ENCODE peak calls at places on chromosome 13, in eight cellular contexts. T is breast epithelium, M is left ventricle myocardium inferior, O is Peyer's patch, J is IMR-90, R is pancreas, E is fibroblast of mammary gland, X is RWPE1. C is an unnamed sample.

GRCh38 chr13:41780736-41781708 is 179.9 kb downstream of the VWA8 start:
- DNase-seq in M (no peak), J (peak), T (no peak), X (no peak), E (peak), O (no peak), R (no peak), C (no peak)

GRCh38 chr13:33015275-33015674 is 948 bp upstream of the KL start:
- DNase-seq in J (no peak), E (no peak), X (no peak), R (no peak), M (no peak), O (no peak), T (no peak), C (no peak)

GRCh38 chr13:52463526-52463925 is 8.2 kb downstream of the CKAP2 start:
- DNase-seq in X (no peak), O (no peak), M (no peak), J (no peak), E (no peak), R (no peak), T (no peak), C (no peak)

GRCh38 chr13:64075543-64076271 is 2660.1 kb upstream of the PCDH20 start:
- DNase-seq in R (no peak), O (no peak), X (no peak), T (no peak), M (no peak), J (no peak), E (no peak), C (no peak)

GRCh38 chr13:95874286-95874685 is 178.9 kb downstream of the UGGT2 start:
- DNase-seq in J (peak), X (no peak), M (no peak), R (no peak), T (no peak), O (no peak), E (no peak), C (no peak)

GRCh38 chr13:67204731-67205130 is 25.4 kb downstream of the PCDH9 start:
- DNase-seq in J (no peak), T (no peak), M (no peak), X (no peak), R (no peak), E (peak), O (no peak), C (no peak)

GRCh38 chr13:98068511-98068910 is 74.4 kb upstream of the FARP1 start:
- DNase-seq in J (no peak), T (no peak), R (no peak), O (no peak), E (no peak), M (no peak), X (peak), C (no peak)

GRCh38 chr13:98664047-98664446 is 87.1 kb upstream of the STK24 start:
- DNase-seq in R (no peak), O (no peak), E (peak), M (no peak), X (peak), J (peak), T (no peak), C (no peak)

GRCh38 chr13:95509521-95510315 is 42.8 kb upstream of the CLDN10 start:
- DNase-seq in T (no peak), X (peak), M (no peak), E (peak), O (no peak), J (peak), R (no peak), C (no peak)

GRCh38 chr13:26681036-26681435 is 79.5 kb downstream of the GPR12 start:
- DNase-seq in J (no peak), O (no peak), M (no peak), X (no peak), R (no peak), T (no peak), E (no peak), C (no peak)

GRCh38 chr13:96984061-96984508 is 10.2 kb downstream of the OXGR1 start:
- DNase-seq in E (peak), X (peak), R (peak), T (peak), M (no peak), O (peak), J (no peak), C (no peak)

GRCh38 chr13:39417131-39417530 is 185.9 kb downstream of the LHFPL6 start:
- DNase-seq in E (no peak), J (no peak), X (no peak), M (no peak), T (no peak), O (no peak), R (no peak), C (no peak)

GRCh38 chr13:111855016-111855590 is 211.8 kb upstream of the SOX1 start:
- DNase-seq in M (no peak), X (no peak), J (no peak), T (no peak), O (no peak), R (no peak), E (no peak), C (no peak)

GRCh38 chr13:66803013-66803739 is 427.0 kb downstream of the PCDH9 start:
- DNase-seq in R (no peak), O (no peak), E (no peak), M (no peak), T (no peak), X (no peak), J (no peak), C (no peak)

GRCh38 chr13:109331898-109332297 is 454.5 kb downstream of the IRS2 start:
- DNase-seq in M (no peak), J (peak), E (peak), T (no peak), R (no peak), O (no peak), X (no peak), C (no peak)

GRCh38 chr13:110819203-110820014 is 95.5 kb downstream of the ANKRD10 start:
- DNase-seq in M (peak), O (peak), R (peak), E (peak), X (peak), T (peak), J (peak), C (peak)

GRCh38 chr13:100508391-100508790 is 80.2 kb downstream of the GGACT start:
- DNase-seq in E (no peak), T (no peak), R (no peak), M (no peak), J (no peak), O (no peak), X (no peak), C (no peak)

GRCh38 chr13:79631260-79631659 is 150.3 kb downstream of the NDFIP2 start:
- DNase-seq in O (no peak), T (no peak), M (no peak), R (no peak), E (peak), X (peak), J (peak), C (no peak)

GRCh38 chr13:36275190-36276002 is 22.2 kb downstream of the CCDC169 start:
- DNase-seq in O (no peak), E (peak), R (no peak), T (no peak), M (no peak), J (peak), X (peak), C (no peak)

GRCh38 chr13:75178436-75178835 is 303.5 kb downstream of the TBC1D4 start:
- DNase-seq in T (no peak), O (no peak), M (no peak), X (no peak), R (no peak), J (no peak), E (no peak), C (no peak)

GRCh38 chr13:49220856-49221614 is 897 bp downstream of the MLNR start:
- DNase-seq in J (peak), X (no peak), E (peak), O (no peak), R (no peak), T (no peak), M (no peak), C (no peak)

GRCh38 chr13:102911336-102911735 is 65.5 kb downstream of the ERCC5 start:
- DNase-seq in M (no peak), X (peak), O (no peak), R (no peak), J (no peak), E (no peak), T (no peak), C (no peak)

GRCh38 chr13:106919093-106919492 is 351.2 kb upstream of the ARGLU1 start:
- DNase-seq in M (no peak), J (no peak), R (no peak), T (no peak), E (no peak), O (no peak), X (no peak), C (no peak)

GRCh38 chr13:73809561-73809960 is 324.6 kb downstream of the KLF12 start:
- DNase-seq in R (no peak), O (no peak), J (peak), X (peak), T (no peak), M (no peak), E (peak), C (no peak)

GRCh38 chr13:30576528-30576927 is 41.2 kb upstream of the USPL1 start:
- DNase-seq in J (peak), X (peak), R (no peak), T (no peak), M (no peak), O (no peak), E (peak), C (no peak)

GRCh38 chr13:22169473-22169872 is 498.6 kb downstream of the FGF9 start:
- DNase-seq in E (no peak), T (no peak), J (no peak), X (no peak), R (no peak), O (no peak), M (no peak), C (no peak)

GRCh38 chr13:45055198-45055901 is 65.0 kb upstream of the GTF2F2 start:
- DNase-seq in E (peak), M (no peak), O (no peak), X (peak), J (peak), R (no peak), T (no peak), C (no peak)

GRCh38 chr13:83499286-83499685 is 383.0 kb downstream of the SLITRK1 start:
- DNase-seq in E (peak), T (no peak), R (no peak), J (peak), O (no peak), X (no peak), M (no peak), C (no peak)

GRCh38 chr13:52955505-52955904 is 73.1 kb upstream of the OLFM4 start:
- DNase-seq in X (no peak), M (no peak), T (no peak), J (no peak), O (no peak), E (no peak), R (no peak), C (no peak)

GRCh38 chr13:42110410-42111155 is 62.1 kb downstream of the DGKH start:
- DNase-seq in J (peak), E (peak), M (no peak), R (no peak), X (peak), O (no peak), T (no peak), C (no peak)

GRCh38 chr13:102392810-102393209 is 9.0 kb downstream of the FGF14 start:
- DNase-seq in M (no peak), T (no peak), O (no peak), R (no peak), J (no peak), E (peak), X (no peak), C (no peak)

GRCh38 chr13:82259284-82259683 is 1623.0 kb downstream of the SLITRK1 start:
- DNase-seq in R (no peak), X (no peak), M (no peak), T (no peak), J (no peak), O (no peak), E (no peak), C (no peak)
- TF ChIP-seq CTCF in R (no peak), X (no peak), M (no peak), T (no peak), J (no peak), O (no peak), E (no peak), C (no peak)

GRCh38 chr13:59487883-59488282 is 675.8 kb downstream of the DIAPH3 start:
- DNase-seq in T (no peak), M (no peak), J (no peak), E (no peak), O (no peak), R (no peak), X (no peak), C (no peak)
- TF ChIP-seq CTCF in T (no peak), M (no peak), J (no peak), E (no peak), O (no peak), R (no peak), X (no peak), C (no peak)

GRCh38 chr13:24672141-24673132 is 7.8 kb upstream of the ATP12A start:
- DNase-seq in J (no peak), R (no peak), T (no peak), M (no peak), E (no peak), X (no peak), O (no peak), C (no peak)

GRCh38 chr13:24670174-24670573 is 10.0 kb upstream of the ATP12A start:
- DNase-seq in X (no peak), T (no peak), O (no peak), R (peak), J (no peak), M (no peak), E (no peak), C (no peak)

GRCh38 chr13:24670927-24671326 is 9.3 kb upstream of the ATP12A start:
- DNase-seq in E (no peak), R (peak), J (no peak), X (peak), M (no peak), T (no peak), O (no peak), C (no peak)

GRCh38 chr13:24668955-24669354 is 11.3 kb upstream of the ATP12A start:
- DNase-seq in X (peak), R (peak), M (no peak), O (peak), E (no peak), T (no peak), J (no peak), C (no peak)

GRCh38 chr13:24671367-24672117 is 8.7 kb upstream of the ATP12A start:
- DNase-seq in E (peak), X (peak), M (no peak), R (peak), O (no peak), T (no peak), J (peak), C (no peak)
- TF ChIP-seq CTCF in E (peak), X (peak), M (peak), R (peak), O (peak), T (no peak), J (peak), C (peak)

GRCh38 chr13:113458218-113459065 is 5.2 kb upstream of the ADPRHL1 start:
- DNase-seq in T (no peak), R (peak), O (no peak), M (no peak), J (peak), E (peak), X (no peak), C (no peak)
- TF ChIP-seq CTCF in T (no peak), R (peak), O (peak), M (peak), J (peak), E (peak), X (peak), C (no peak)

GRCh38 chr13:108269601-108270328 is at the start of gene TNFSF13B:
- DNase-seq in J (peak), M (peak), O (peak), E (peak), R (peak), X (no peak), T (no peak), C (peak)
- TF ChIP-seq CTCF in J (no peak), M (no peak), O (peak), E (peak), R (no peak), X (no peak), T (no peak), C (no peak)

DNA sequence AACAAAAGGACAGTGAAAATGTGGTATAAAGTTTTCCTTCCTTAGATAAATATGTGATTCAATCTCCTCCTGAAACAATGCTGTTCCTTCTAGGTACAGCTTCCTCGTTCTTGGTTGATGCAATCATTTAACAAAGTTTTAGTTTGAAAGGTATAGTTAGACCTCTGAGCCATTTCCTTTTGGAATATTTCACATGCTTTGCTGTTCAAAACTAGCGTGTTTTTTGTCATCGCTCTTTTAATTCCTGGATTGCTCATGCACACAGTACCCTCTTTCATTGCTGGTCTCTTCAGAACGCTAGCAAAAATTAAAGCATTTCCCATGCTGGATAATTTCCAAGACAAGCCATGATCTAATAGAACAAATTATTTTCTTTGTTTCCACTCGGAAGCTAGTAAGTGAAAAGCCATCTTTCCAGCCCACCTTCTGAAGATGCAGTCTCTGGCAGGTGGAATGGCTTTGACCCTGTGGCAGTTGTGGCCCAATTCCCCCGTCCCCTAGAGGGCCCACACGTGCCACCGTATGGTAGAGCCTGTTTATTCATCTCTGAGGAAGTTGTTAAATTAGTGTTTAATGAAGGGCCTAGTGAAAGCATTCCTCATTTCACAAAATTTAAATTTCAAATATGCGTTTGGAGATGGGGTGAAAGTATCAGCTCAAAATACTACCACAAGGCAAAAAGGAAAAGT is 1040.6 kb upstream of the SLC10A2 start:
- DNase-seq in O (no peak), R (no peak), J (peak), X (no peak), T (no peak), M (no peak), E (no peak), C (no peak)
- TF ChIP-seq CTCF in O (no peak), R (no peak), J (no peak), X (no peak), T (no peak), M (no peak), E (no peak), C (no peak)

GRCh38 chr13:28819748-28820098 is 416 bp upstream of the MTUS2 start:
- DNase-seq in J (peak), O (peak), E (peak), R (peak), T (no peak), X (no peak), M (peak), C (no peak)
- TF ChIP-seq CTCF in J (peak), O (peak), E (no peak), R (no peak), T (no peak), X (peak), M (peak), C (no peak)

GRCh38 chr13:113245858-113246791 is 36.7 kb downstream of the CUL4A start:
- DNase-seq in X (no peak), O (no peak), T (no peak), E (peak), J (peak), M (no peak), R (no peak), C (no peak)
- TF ChIP-seq CTCF in X (no peak), O (no peak), T (no peak), E (peak), J (peak), M (peak), R (no peak), C (no peak)

GRCh38 chr13:87778128-87778527 is 107.0 kb downstream of the SLITRK5 start:
- DNase-seq in R (no peak), J (no peak), X (no peak), O (no peak), E (no peak), T (no peak), M (no peak), C (no peak)

GRCh38 chr13:87779451-87779850 is 108.3 kb downstream of the SLITRK5 start:
- DNase-seq in O (no peak), E (peak), X (no peak), M (no peak), J (no peak), T (no peak), R (no peak), C (no peak)

GRCh38 chr13:87777395-87777794 is 106.2 kb downstream of the SLITRK5 start:
- DNase-seq in O (no peak), E (no peak), X (no peak), M (no peak), T (no peak), R (no peak), J (no peak), C (no peak)
- TF ChIP-seq CTCF in O (no peak), E (no peak), X (no peak), M (no peak), T (no peak), R (no peak), J (no peak), C (no peak)

GRCh38 chr13:78409172-78409571 is 194.2 kb downstream of the POU4F1 start:
- DNase-seq in X (no peak), M (no peak), O (no peak), R (no peak), J (no peak), E (no peak), T (no peak), C (no peak)
- TF ChIP-seq CTCF in X (no peak), M (no peak), O (no peak), R (no peak), J (no peak), E (no peak), T (no peak), C (no peak)

C was measured in natural killer cell.